ENCODE peak calls at places on chromosomes 3 and 15, in nine cellular contexts. F, N, A, D, S, H, X, E and K are unnamed samples.

GRCh38 chr3:42446111-42447050 is 36.0 kb upstream of the LYZL4 start:
- DNase-seq in X (no peak), A (no peak), N (no peak), F (no peak), D (no peak), H (no peak), E (no peak), S (no peak), K (no peak)

GRCh38 chr3:12545473-12545791 is at the start of gene MKRN2OS:
- DNase-seq in N (no peak), X (peak), H (peak), A (peak), E (peak), S (no peak), F (no peak), D (no peak), K (no peak)

GRCh38 chr3:70392227-70392626 is 79.8 kb upstream of the MDFIC2 start:
- DNase-seq in A (no peak), N (no peak), S (no peak), X (no peak), D (no peak), H (no peak), F (no peak), E (no peak), K (no peak)

GRCh38 chr15:73683624-73684536 is at the start of gene CD276:
- DNase-seq in S (peak), D (peak), F (peak), N (no peak), A (peak), X (peak), E (peak), H (peak), K (peak)

GRCh38 chr15:99571299-99571698 is 5.5 kb downstream of the MEF2A start:
- DNase-seq in X (no peak), F (no peak), H (no peak), N (no peak), D (no peak), A (no peak), E (no peak), S (no peak), K (no peak)

GRCh38 chr15:77097317-77097721 is 26.4 kb upstream of the TSPAN3 start:
- DNase-seq in S (no peak), D (no peak), E (no peak), A (peak), X (no peak), H (no peak), F (no peak), N (no peak), K (no peak)

GRCh38 chr3:103181175-103181574 is 746.4 kb downstream of the ZPLD1 start:
- DNase-seq in H (no peak), X (no peak), D (no peak), F (no peak), E (no peak), S (no peak), N (no peak), A (no peak), K (no peak)

GRCh38 chr3:105402287-105402801 is 35.6 kb downstream of the ALCAM start:
- DNase-seq in S (peak), X (no peak), N (no peak), F (no peak), H (no peak), D (no peak), E (no peak), A (no peak), K (peak)

GRCh38 chr3:58577269-58577821 is at the start of gene FAM107A:
- DNase-seq in N (no peak), F (peak), E (no peak), D (peak), A (no peak), H (no peak), S (peak), X (peak), K (peak)

GRCh38 chr3:29922990-29923746 is 642.3 kb downstream of the RBMS3 start:
- DNase-seq in N (no peak), E (no peak), S (peak), H (peak), F (no peak), D (no peak), A (peak), X (peak), K (no peak)

GRCh38 chr3:117671707-117672318 is 962.2 kb downstream of the TUSC7 start:
- DNase-seq in S (peak), X (peak), D (no peak), A (no peak), H (no peak), E (no peak), F (peak), N (no peak), K (no peak)

GRCh38 chr15:69854521-69855171 is 243.1 kb downstream of the TLE3 start:
- DNase-seq in H (no peak), E (no peak), D (no peak), S (no peak), F (no peak), X (no peak), N (no peak), A (peak), K (no peak)

GRCh38 chr15:82060817-82061216 is 15.0 kb upstream of the MEX3B start:
- DNase-seq in N (no peak), S (no peak), E (no peak), H (no peak), A (no peak), X (no peak), F (no peak), D (no peak), K (no peak)

GRCh38 chr15:73989001-73989798 is 2.9 kb downstream of the STOML1 start:
- DNase-seq in A (peak), H (peak), X (no peak), N (no peak), D (no peak), F (peak), S (peak), E (no peak), K (no peak)

GRCh38 chr3:49563040-49563578 is 8.8 kb downstream of the BSN start:
- DNase-seq in H (peak), S (no peak), F (no peak), A (no peak), E (no peak), D (no peak), N (no peak), X (no peak), K (no peak)
- H3K27ac ChIP-seq in H (no peak), S (no peak), F (no peak), A (no peak), E (no peak), D (no peak), N (no peak), X (no peak), K (no peak)

GRCh38 chr3:194399874-194400411 is 877 bp upstream of the GP5 start:
- DNase-seq in F (no peak), N (no peak), D (peak), H (no peak), X (no peak), S (no peak), A (no peak), E (no peak), K (no peak)

GRCh38 chr3:194401346-194401745 is 2.3 kb upstream of the GP5 start:
- DNase-seq in N (no peak), S (no peak), D (peak), E (no peak), X (no peak), H (no peak), A (no peak), F (no peak), K (no peak)

GRCh38 chr3:194396897-194397756 is 1.9 kb downstream of the GP5 start:
- DNase-seq in A (no peak), S (no peak), X (no peak), E (no peak), F (no peak), N (no peak), D (peak), H (no peak), K (no peak)

GRCh38 chr3:194397757-194398312 is 1.2 kb downstream of the GP5 start:
- DNase-seq in F (no peak), E (no peak), X (no peak), N (no peak), S (no peak), A (no peak), D (peak), H (no peak), K (no peak)

GRCh38 chr3:194399166-194399565 is at the start of gene GP5:
- DNase-seq in S (no peak), E (no peak), H (no peak), F (no peak), X (no peak), A (no peak), D (no peak), N (no peak), K (no peak)
- H3K4me3 ChIP-seq in S (no peak), E (peak), H (no peak), F (no peak), X (peak), A (no peak), D (peak), N (peak), K (peak)

GRCh38 chr15:55253580-55253979 is 36.0 kb downstream of the RAB27A start:
- DNase-seq in H (no peak), A (peak), S (no peak), E (no peak), N (no peak), D (no peak), F (no peak), X (no peak), K (no peak)

GRCh38 chr15:55250392-55250791 is 39.2 kb downstream of the RAB27A start:
- DNase-seq in A (no peak), E (no peak), S (no peak), H (peak), F (peak), N (no peak), X (peak), D (no peak), K (no peak)

GRCh38 chr15:55247766-55248427 is 41.7 kb downstream of the RAB27A start:
- DNase-seq in X (no peak), F (no peak), N (no peak), H (no peak), E (no peak), S (no peak), D (no peak), A (no peak), K (no peak)

GRCh38 chr15:55248895-55249294 is 40.7 kb downstream of the RAB27A start:
- DNase-seq in S (no peak), H (no peak), X (no peak), E (no peak), A (no peak), F (no peak), N (no peak), D (no peak), K (no peak)

DNA sequence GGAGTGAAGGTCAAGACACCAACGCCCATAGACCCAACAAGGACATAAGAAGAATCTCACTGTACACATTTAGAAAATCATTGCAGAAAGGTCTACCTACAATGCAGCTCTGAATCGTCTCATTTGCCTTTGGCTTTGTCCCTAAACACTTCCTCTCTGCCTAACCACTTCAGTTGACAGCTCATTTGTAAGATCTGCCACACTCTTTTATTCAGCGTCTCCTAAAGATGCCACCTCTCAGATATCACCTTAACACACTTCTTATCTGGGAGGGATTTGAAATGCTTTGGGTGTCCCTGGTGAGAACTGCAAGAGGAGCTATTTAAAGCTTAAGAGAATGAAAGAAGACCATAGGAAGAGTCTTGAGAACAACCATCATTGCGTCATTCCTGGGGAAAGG is 38.7 kb downstream of the RAB27A start:
- DNase-seq in D (no peak), F (no peak), A (no peak), S (no peak), N (no peak), X (no peak), E (no peak), H (no peak), K (no peak)
- H3K27ac ChIP-seq in D (no peak), F (no peak), A (no peak), S (peak), N (no peak), X (peak), E (no peak), H (peak), K (no peak)

GRCh38 chr3:192869131-192870027 is 48.3 kb downstream of the MB21D2 start:
- DNase-seq in A (peak), X (no peak), S (peak), H (no peak), D (peak), N (no peak), E (no peak), F (peak), K (no peak)
- H3K4me3 ChIP-seq in A (no peak), X (no peak), S (no peak), H (no peak), D (no peak), N (no peak), E (no peak), F (no peak), K (no peak)

GRCh38 chr3:28906561-28907310 is 374.1 kb upstream of the RBMS3 start:
- DNase-seq in H (no peak), F (no peak), N (no peak), S (no peak), A (peak), D (no peak), E (no peak), X (no peak), K (no peak)
- H3K27ac ChIP-seq in H (no peak), F (no peak), N (no peak), S (no peak), A (peak), D (no peak), E (no peak), X (no peak), K (no peak)

GRCh38 chr3:61182648-61183047 is 68.6 kb downstream of the FHIT start:
- DNase-seq in A (no peak), H (no peak), S (no peak), E (no peak), N (no peak), X (no peak), D (no peak), F (no peak), K (no peak)
- H3K4me3 ChIP-seq in A (no peak), H (no peak), S (no peak), E (no peak), N (no peak), X (no peak), D (no peak), F (no peak), K (no peak)

DNA sequence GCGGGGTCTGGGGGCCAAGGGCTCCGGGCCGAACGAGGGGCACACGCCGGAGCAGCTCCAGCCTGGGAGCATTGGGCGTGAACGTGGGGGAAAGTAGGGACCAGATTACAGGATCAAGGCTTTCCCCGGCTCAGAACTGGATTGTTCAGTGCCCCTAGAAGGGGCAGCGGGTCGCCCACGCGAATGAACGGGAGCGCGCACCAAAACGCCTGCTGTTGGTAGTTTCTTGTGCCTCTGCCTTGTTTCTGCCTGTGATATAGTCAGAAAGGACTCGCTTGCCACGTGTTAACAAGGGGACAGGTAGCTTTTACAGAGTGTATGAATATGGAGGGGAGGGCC is 1.1 kb downstream of the CASR start:
- DNase-seq in E (no peak), S (no peak), A (no peak), H (no peak), F (no peak), N (no peak), D (no peak), X (no peak), K (no peak)
- H3K27ac ChIP-seq in E (no peak), S (no peak), A (no peak), H (no peak), F (no peak), N (no peak), D (no peak), X (no peak), K (peak)

GRCh38 chr15:40100947-40101905 is 7.5 kb downstream of the BMF start:
- DNase-seq in A (no peak), N (no peak), F (no peak), D (peak), H (peak), E (no peak), X (no peak), S (peak), K (peak)
- H3K4me3 ChIP-seq in A (no peak), N (no peak), F (no peak), D (no peak), H (no peak), E (no peak), X (no peak), S (no peak), K (no peak)

GRCh38 chr15:79644091-79644490 is 212.0 kb downstream of the MINAR1 start:
- DNase-seq in X (no peak), N (no peak), E (no peak), F (no peak), D (no peak), A (no peak), S (no peak), H (no peak), K (no peak)

GRCh38 chr15:79635897-79636596 is 203.9 kb downstream of the MINAR1 start:
- DNase-seq in F (no peak), N (no peak), D (no peak), H (no peak), X (no peak), A (no peak), E (no peak), S (no peak), K (no peak)

GRCh38 chr15:79643393-79643792 is 211.3 kb downstream of the MINAR1 start:
- DNase-seq in E (no peak), D (no peak), H (no peak), X (no peak), S (no peak), N (no peak), F (no peak), A (no peak), K (no peak)

GRCh38 chr15:79640206-79640605 is 208.1 kb downstream of the MINAR1 start:
- DNase-seq in H (no peak), S (no peak), F (peak), X (no peak), E (no peak), A (peak), N (no peak), D (no peak), K (no peak)

GRCh38 chr15:79641841-79642240 is 209.7 kb downstream of the MINAR1 start:
- DNase-seq in A (no peak), D (no peak), F (no peak), X (no peak), S (no peak), N (no peak), E (no peak), H (no peak), K (no peak)
- H3K27ac ChIP-seq in A (no peak), D (no peak), F (no peak), X (no peak), S (no peak), N (no peak), E (no peak), H (no peak), K (no peak)

GRCh38 chr15:26831951-26832350 is 34.9 kb upstream of the GABRA5 start:
- DNase-seq in N (no peak), D (no peak), F (no peak), A (no peak), H (no peak), S (no peak), X (no peak), E (no peak), K (no peak)
- H3K4me3 ChIP-seq in N (no peak), D (no peak), F (no peak), A (no peak), H (no peak), S (no peak), X (no peak), E (no peak), K (no peak)